ENCODE peak calls at places on chromosomes 2 and 18, in seven cellular contexts. V is tibial nerve, L is osteoblast, S is WERI-Rb-1, Y is fibroblast of lung, P is cardiac muscle cell, E is mucosa of descending colon. J is an unnamed sample. For H3K9me3, the result is how much of the 10 kb centered on the place peaks cover.

GRCh38 chr2:7609556-7610323 is 692.5 kb downstream of the RNF144A start:
- DNase-seq in S (no peak), P (no peak), E (no peak), V (no peak), L (no peak), Y (no peak), J (no peak)

GRCh38 chr2:201654611-201655384 is 11.5 kb upstream of the TMEM237 start:
- DNase-seq in P (no peak), E (no peak), V (no peak), S (no peak), Y (peak), L (peak), J (no peak)

GRCh38 chr18:1513519-1513918 is 608.8 kb downstream of the ADCYAP1 start:
- DNase-seq in V (no peak), L (no peak), E (no peak), P (no peak), Y (no peak), S (no peak), J (no peak)

GRCh38 chr2:134120718-134121630 is 132.9 kb upstream of the MGAT5 start:
- DNase-seq in S (peak), E (peak), V (peak), L (peak), P (peak), Y (peak), J (peak)

GRCh38 chr2:138959031-138959430 is 178.8 kb upstream of the NXPH2 start:
- DNase-seq in P (no peak), L (no peak), S (peak), V (no peak), E (no peak), Y (no peak), J (no peak)

GRCh38 chr2:71070294-71071025 is 2.0 kb downstream of the NAGK start:
- DNase-seq in Y (peak), P (peak), L (peak), V (no peak), S (peak), E (no peak), J (peak)

GRCh38 chr2:230335461-230335863 is 8.5 kb downstream of the SP140L start:
- DNase-seq in P (no peak), S (no peak), L (no peak), V (no peak), E (no peak), Y (peak), J (no peak)

GRCh38 chr2:44680424-44680971 is 261.0 kb upstream of the SIX3 start:
- DNase-seq in E (no peak), P (no peak), S (peak), L (no peak), Y (no peak), V (no peak), J (no peak)

GRCh38 chr2:147033046-147033445 is 811.8 kb upstream of the ACVR2A start:
- DNase-seq in E (no peak), S (no peak), V (no peak), Y (peak), L (no peak), P (no peak), J (no peak)

GRCh38 chr2:69464575-69464974 is 27.3 kb upstream of the NFU1 start:
- DNase-seq in V (no peak), E (no peak), S (peak), L (no peak), P (no peak), Y (no peak), J (no peak)

GRCh38 chr18:67742954-67743353 is 226.4 kb upstream of the DSEL start:
- DNase-seq in E (no peak), V (no peak), Y (no peak), P (no peak), L (no peak), S (no peak), J (no peak)

GRCh38 chr2:142582317-142582716 is 295.1 kb upstream of the KYNU start:
- DNase-seq in E (no peak), P (no peak), Y (no peak), V (no peak), L (no peak), S (no peak), J (no peak)

GRCh38 chr2:189299974-189300373 is 120.4 kb upstream of the COL5A2 start:
- DNase-seq in E (no peak), V (no peak), L (no peak), Y (no peak), S (no peak), P (no peak), J (no peak)

GRCh38 chr2:33848486-33848885 is 249.4 kb upstream of the FAM98A start:
- DNase-seq in L (no peak), Y (peak), V (no peak), S (no peak), P (no peak), E (no peak), J (no peak)

GRCh38 chr2:12704378-12704777 is 12.4 kb upstream of the TRIB2 start:
- DNase-seq in L (no peak), Y (peak), P (no peak), E (no peak), V (no peak), S (no peak), J (no peak)

GRCh38 chr2:240387669-240388358 is 47.6 kb upstream of the GPC1 start:
- DNase-seq in L (peak), S (no peak), E (peak), P (no peak), V (peak), Y (peak), J (no peak)

GRCh38 chr18:8562065-8562464 is 47.2 kb upstream of the RAB12 start:
- DNase-seq in P (no peak), L (no peak), E (no peak), S (no peak), Y (no peak), V (no peak), J (no peak)

GRCh38 chr2:230863031-230863430 is 1.7 kb upstream of the ITM2C start:
- DNase-seq in P (no peak), V (no peak), L (peak), S (no peak), E (no peak), Y (no peak), J (no peak)

GRCh38 chr2:127097841-127098651 is 8.9 kb downstream of the BIN1 start:
- DNase-seq in P (no peak), Y (peak), L (peak), V (no peak), S (peak), E (peak), J (no peak)

DNA sequence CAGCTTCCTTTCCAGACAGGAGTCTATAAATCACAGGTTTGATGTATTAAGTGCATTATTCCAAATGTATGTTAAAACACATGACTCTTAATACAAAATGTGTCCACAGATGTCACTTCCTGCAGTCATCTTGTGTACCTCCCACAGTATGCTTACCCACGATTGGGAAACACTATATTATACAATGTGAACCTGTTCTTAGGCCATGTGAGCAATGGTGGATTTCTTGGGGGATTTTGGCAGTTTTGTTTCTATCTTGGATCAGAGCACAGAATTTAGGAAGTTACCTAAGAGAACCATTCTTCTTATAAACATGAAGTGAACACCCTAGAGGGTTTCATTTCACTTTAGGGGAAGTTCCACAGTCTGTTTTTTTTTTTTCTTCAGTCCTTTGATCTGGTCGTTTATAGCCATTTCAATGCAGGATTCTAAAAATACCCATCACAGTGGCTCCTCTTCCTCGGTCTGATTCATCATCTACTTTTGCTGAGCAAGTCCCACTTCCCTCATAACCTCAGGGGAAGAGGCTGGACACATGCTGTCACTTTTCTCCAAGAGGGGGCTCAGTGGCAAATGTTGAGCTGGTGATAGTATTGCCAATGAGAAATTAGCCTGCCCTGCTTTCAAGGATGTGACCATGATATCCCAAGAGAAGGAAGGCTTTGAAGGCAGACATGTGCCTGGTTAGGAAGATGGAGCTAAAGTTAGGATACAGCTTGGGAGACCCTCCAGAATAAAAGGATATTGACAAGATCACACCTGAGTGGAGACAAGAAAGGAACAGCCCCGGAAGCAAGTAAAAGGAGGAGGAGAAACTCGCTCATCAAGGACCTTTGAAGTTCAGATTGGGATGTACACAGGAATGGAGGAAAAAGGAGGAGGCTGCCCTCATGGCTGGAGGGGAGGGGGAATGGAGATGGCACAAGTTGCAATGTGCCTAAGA is 22.6 kb downstream of the PLEK start:
- DNase-seq in P (no peak), V (no peak), E (no peak), S (no peak), L (no peak), Y (no peak), J (no peak)
- H3K4me3 ChIP-seq in P (no peak), V (no peak), E (no peak), S (no peak), L (no peak), Y (no peak), J (no peak)

GRCh38 chr2:101817488-101817887 is 120.0 kb downstream of the MAP4K4 start:
- DNase-seq in L (no peak), Y (no peak), V (no peak), E (no peak), S (no peak), P (no peak), J (no peak)

GRCh38 chr2:101814752-101815151 is 117.2 kb downstream of the MAP4K4 start:
- DNase-seq in E (no peak), S (no peak), V (no peak), Y (no peak), L (no peak), P (no peak), J (no peak)

GRCh38 chr2:101815154-101815553 is 117.6 kb downstream of the MAP4K4 start:
- DNase-seq in S (no peak), E (no peak), P (no peak), V (no peak), L (no peak), Y (no peak), J (no peak)

GRCh38 chr2:101816598-101816997 is 119.1 kb downstream of the MAP4K4 start:
- DNase-seq in E (no peak), S (no peak), L (no peak), Y (no peak), V (no peak), P (no peak), J (no peak)

DNA sequence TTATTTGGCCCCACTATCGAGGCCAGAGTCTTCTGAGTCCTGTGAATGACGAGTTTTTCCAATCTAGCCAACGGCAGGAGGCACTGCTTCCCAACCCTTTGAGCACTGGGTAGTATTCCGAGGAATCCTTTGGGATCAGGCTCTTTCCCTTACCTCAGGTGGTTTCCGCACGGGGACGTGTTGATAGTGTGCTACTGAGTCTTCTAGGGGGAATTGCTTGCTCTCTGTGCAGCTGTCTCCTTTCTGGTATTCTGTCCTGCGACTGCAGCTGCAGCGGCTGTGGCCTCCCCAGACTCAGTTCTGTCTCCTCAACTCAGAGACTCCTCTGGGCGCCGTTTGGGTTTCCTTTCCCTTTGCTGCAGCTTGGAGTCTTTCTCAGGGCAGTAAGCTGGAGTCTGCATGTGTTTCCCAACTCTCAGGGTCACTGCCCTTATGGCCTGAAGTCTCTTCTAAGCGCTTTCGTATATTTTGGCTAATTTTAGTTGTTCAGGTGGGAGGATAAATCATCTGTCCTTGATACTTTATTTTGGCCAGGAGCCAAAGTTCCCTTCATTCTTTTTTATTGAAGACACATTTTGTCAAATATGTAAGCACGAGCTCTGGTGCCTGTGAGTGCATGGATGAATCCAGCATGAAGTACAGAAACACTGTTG is 118.4 kb downstream of the MAP4K4 start:
- DNase-seq in V (no peak), E (no peak), S (no peak), L (peak), Y (peak), P (no peak), J (no peak)
- TF ChIP-seq CTCF in V (no peak), E (no peak), S (no peak), L (no peak), Y (no peak), P (peak), J (no peak)

DNA sequence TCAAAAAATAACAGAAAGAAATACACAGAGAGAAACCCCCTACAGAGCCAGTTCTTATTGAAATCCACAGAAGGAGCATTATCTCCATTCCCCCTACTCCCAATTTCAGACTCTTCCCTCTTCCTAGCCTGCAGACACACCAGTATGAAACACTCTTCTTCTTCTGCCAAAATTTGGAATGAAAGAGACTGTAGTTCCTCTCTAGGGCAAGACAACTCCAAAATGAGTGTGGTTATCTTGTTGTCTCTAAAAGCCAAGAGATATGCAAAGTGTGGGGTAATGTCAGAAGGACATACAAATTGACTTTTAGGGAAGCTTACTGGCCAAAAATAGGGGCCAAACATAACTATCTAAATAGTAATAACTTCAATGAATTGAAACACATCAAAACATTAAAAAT is 337.1 kb upstream of the SETBP1 start:
- DNase-seq in V (no peak), Y (no peak), P (no peak), L (no peak), E (no peak), S (no peak), J (no peak)
- H3K9me3 ChIP-seq in V (under half), Y (under half), P (under half), L (under half), E (under half), S (under half), J (under half)

DNA sequence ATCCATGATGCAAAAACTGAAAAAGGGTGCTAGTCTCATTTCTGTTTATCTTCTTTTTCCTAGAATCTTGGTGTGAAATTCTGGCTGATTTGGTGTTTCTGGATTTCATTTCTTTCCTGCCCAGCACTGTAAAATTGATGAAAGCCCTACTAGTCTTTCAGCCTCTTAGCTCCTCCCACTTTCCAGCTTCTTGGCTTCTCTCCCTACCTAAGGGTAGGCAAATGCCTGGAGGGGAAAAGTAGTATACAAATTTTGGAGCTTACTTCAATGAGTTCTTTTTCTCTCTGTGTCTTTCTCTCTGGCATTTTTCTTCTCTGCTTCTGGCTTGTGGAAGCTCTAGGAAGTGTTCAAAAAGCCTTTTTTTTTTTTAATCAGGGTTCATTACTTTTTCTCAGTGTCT is 160.5 kb downstream of the XIRP2 start:
- DNase-seq in Y (no peak), S (no peak), E (no peak), P (peak), V (no peak), L (no peak), J (no peak)
- H3K4me3 ChIP-seq in Y (no peak), S (no peak), E (no peak), P (no peak), V (no peak), L (no peak), J (no peak)

DNA sequence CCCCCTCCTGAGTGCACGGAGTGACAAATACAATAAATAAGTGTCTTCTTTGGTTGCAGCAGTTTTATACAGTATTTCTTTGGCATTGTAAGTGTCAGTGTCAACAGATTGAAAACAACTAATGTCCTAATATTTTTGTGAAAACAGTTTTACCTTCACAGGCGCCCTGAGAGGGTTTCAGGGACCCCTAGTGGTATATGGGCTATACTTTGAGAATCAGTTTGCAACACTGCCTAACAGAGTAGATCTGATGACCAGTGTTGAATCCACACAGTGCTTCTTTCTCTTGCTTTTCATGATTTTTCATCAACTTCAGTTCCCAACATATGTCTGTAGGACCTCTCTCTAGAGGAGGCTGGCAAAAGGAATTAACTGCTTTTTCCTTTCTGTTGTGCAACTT is 162.2 kb downstream of the PRPF40A start:
- DNase-seq in P (no peak), Y (no peak), S (no peak), E (no peak), L (no peak), V (no peak), J (no peak)
- TF ChIP-seq CTCF in P (peak), Y (peak), S (peak), E (no peak), L (peak), V (no peak), J (peak)

DNA sequence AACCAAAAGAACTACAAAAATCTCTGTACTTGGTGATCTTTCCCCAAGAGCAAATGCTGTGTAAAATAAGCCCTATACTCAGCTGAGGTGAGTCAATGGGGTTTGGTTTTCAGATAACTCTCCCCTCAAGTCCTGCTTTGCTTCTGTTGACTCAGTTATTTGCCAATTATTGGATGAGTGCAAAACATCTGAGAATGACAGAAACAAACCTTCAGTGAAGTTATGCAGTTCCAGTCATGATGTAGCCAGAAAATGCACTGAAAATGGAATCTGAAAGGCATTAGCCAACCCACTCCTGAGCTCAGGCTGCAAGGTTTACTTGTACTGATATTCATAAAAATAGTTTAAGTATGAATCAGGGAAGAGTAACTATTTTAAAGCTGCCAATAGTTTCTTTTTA is 215.5 kb downstream of the RND3 start:
- DNase-seq in P (no peak), V (no peak), E (no peak), L (peak), S (no peak), Y (peak), J (no peak)
- H3K9me3 ChIP-seq in P (under half), V (under half), E (under half), L (under half), S (under half), Y (under half), J (under half)

DNA sequence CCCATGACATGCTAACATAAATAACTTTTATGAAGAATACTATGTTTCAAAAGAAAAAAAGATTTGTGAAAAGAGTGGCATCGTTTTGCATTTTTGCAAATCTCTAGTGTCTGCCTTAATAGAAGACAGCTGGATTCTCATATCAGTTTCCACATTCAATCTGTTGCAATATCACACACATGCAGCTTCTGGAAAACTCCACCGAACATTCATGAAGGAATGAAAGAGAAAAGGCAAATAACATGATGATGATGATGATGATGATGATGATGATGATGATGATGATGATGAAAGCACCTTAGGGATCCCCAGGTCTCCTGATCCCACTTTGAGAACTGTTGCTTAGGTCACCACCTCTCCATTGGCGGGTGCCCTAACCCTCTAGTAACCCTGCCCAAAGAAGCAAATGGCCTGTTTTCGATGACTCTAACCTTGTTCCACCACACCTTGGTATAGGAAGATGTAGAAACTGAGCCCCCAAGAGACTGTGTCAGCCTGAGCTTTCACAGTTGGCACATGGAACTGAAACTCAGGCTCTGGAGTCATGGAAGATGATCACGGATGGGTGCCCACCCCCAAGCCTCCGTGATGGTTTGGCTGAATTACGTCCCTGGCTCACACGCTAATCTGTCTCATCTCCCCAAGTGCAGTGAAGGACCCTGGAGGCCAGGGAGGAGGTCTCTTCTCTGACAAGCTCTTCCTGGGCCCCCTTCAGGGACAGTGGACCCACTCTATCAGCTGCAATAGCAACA is 80.1 kb upstream of the SMAD7 start:
- DNase-seq in E (no peak), P (no peak), L (no peak), V (no peak), Y (no peak), S (no peak), J (no peak)
- H3K4me3 ChIP-seq in E (no peak), P (no peak), L (no peak), V (no peak), Y (no peak), S (no peak), J (no peak)

GRCh38 chr2:215609089-215610032 is 173.5 kb upstream of the FN1 start:
- DNase-seq in L (peak), E (no peak), Y (peak), P (no peak), V (no peak), S (no peak), J (no peak)

GRCh38 chr2:215612770-215613169 is 176.9 kb upstream of the FN1 start:
- DNase-seq in P (no peak), V (no peak), S (no peak), E (no peak), L (peak), Y (peak), J (no peak)

GRCh38 chr2:215613265-215613664 is 177.4 kb upstream of the FN1 start:
- DNase-seq in S (no peak), V (no peak), L (no peak), Y (peak), E (no peak), P (peak), J (no peak)

GRCh38 chr2:215614296-215614695 is 178.4 kb upstream of the FN1 start:
- DNase-seq in E (no peak), Y (no peak), V (no peak), L (no peak), P (no peak), S (no peak), J (no peak)

GRCh38 chr2:215611609-215612386 is 175.9 kb upstream of the FN1 start:
- DNase-seq in V (no peak), E (no peak), S (no peak), L (no peak), Y (no peak), P (peak), J (no peak)
- TF ChIP-seq CTCF in V (no peak), E (no peak), S (no peak), L (no peak), Y (no peak), P (no peak), J (no peak)

J was measured in Caco-2.